ENCODE peak calls at places on chromosomes 11 and 22, in seven cellular contexts. One of them, this sample, is unnamed.

GRCh38 chr11:26847459-26847858 is 125.6 kb upstream of the SLC5A12 start:
- DNase-seq in GM12865: no peak
- DNase-seq in CD8-positive, alpha-beta T cell: no peak
- DNase-seq in upper lobe of left lung: no peak
- DNase-seq in pancreas: no peak
- DNase-seq in tibial artery: peak; percentile 84
- DNase-seq in fibroblast of mammary gland: peak; percentile 62
- DNase-seq in this sample: no peak

GRCh38 chr22:22536916-22537315 is 16.8 kb upstream of the ZNF280A start:
- DNase-seq in GM12865: no peak
- DNase-seq in CD8-positive, alpha-beta T cell: no peak
- DNase-seq in upper lobe of left lung: no peak
- DNase-seq in pancreas: no peak
- DNase-seq in tibial artery: no peak
- DNase-seq in fibroblast of mammary gland: no peak
- DNase-seq in this sample: no peak

GRCh38 chr11:19827399-19828135 is 114.9 kb downstream of the NAV2 start:
- DNase-seq in GM12865: no peak
- DNase-seq in CD8-positive, alpha-beta T cell: no peak
- DNase-seq in upper lobe of left lung: no peak
- DNase-seq in pancreas: no peak
- DNase-seq in tibial artery: no peak
- DNase-seq in fibroblast of mammary gland: peak; percentile 28
- DNase-seq in this sample: no peak

GRCh38 chr11:3191586-3192324 is 26.6 kb upstream of the OSBPL5 start:
- DNase-seq in GM12865: no peak
- DNase-seq in CD8-positive, alpha-beta T cell: no peak
- DNase-seq in upper lobe of left lung: no peak
- DNase-seq in pancreas: no peak
- DNase-seq in tibial artery: no peak
- DNase-seq in fibroblast of mammary gland: no peak
- DNase-seq in this sample: no peak

GRCh38 chr22:36386900-36387663 is 685 bp downstream of the MYH9 start:
- DNase-seq in GM12865: peak; percentile 78
- DNase-seq in CD8-positive, alpha-beta T cell: no peak
- DNase-seq in upper lobe of left lung: peak; percentile 86
- DNase-seq in pancreas: peak; percentile 71
- DNase-seq in tibial artery: peak; percentile 67
- DNase-seq in fibroblast of mammary gland: no peak
- DNase-seq in this sample: no peak

GRCh38 chr11:19951558-19952083 is 208.7 kb downstream of the DBX1 start:
- DNase-seq in GM12865: peak; percentile 75
- DNase-seq in CD8-positive, alpha-beta T cell: no peak
- DNase-seq in upper lobe of left lung: no peak
- DNase-seq in pancreas: no peak
- DNase-seq in tibial artery: no peak
- DNase-seq in fibroblast of mammary gland: peak; percentile 67
- DNase-seq in this sample: peak; percentile 42

GRCh38 chr11:93322207-93322606 is 8.3 kb upstream of the DEUP1 start:
- DNase-seq in GM12865: no peak
- DNase-seq in CD8-positive, alpha-beta T cell: no peak
- DNase-seq in upper lobe of left lung: no peak
- DNase-seq in pancreas: no peak
- DNase-seq in tibial artery: no peak
- DNase-seq in fibroblast of mammary gland: no peak
- DNase-seq in this sample: no peak

GRCh38 chr11:1157645-1158591 is at the start of gene MUC5AC:
- DNase-seq in GM12865: no peak
- DNase-seq in CD8-positive, alpha-beta T cell: no peak
- DNase-seq in upper lobe of left lung: peak; percentile 14
- DNase-seq in pancreas: peak; percentile 10
- DNase-seq in tibial artery: no peak
- DNase-seq in fibroblast of mammary gland: no peak
- DNase-seq in this sample: no peak

GRCh38 chr11:131904756-131905155 is 534.3 kb downstream of the NTM start:
- DNase-seq in GM12865: no peak
- DNase-seq in CD8-positive, alpha-beta T cell: no peak
- DNase-seq in upper lobe of left lung: no peak
- DNase-seq in pancreas: no peak
- DNase-seq in tibial artery: no peak
- DNase-seq in fibroblast of mammary gland: no peak
- DNase-seq in this sample: no peak

GRCh38 chr11:122071680-122072321 is 44.2 kb downstream of the BLID start:
- DNase-seq in GM12865: no peak
- DNase-seq in CD8-positive, alpha-beta T cell: no peak
- DNase-seq in upper lobe of left lung: no peak
- DNase-seq in pancreas: no peak
- DNase-seq in tibial artery: no peak
- DNase-seq in fibroblast of mammary gland: no peak
- DNase-seq in this sample: no peak

GRCh38 chr11:120863359-120863758 is 160.5 kb upstream of the TBCEL start:
- DNase-seq in GM12865: no peak
- DNase-seq in CD8-positive, alpha-beta T cell: no peak
- DNase-seq in upper lobe of left lung: no peak
- DNase-seq in pancreas: no peak
- DNase-seq in tibial artery: no peak
- DNase-seq in fibroblast of mammary gland: peak; percentile 50
- DNase-seq in this sample: no peak

GRCh38 chr11:32881286-32881685 is 11.3 kb upstream of the QSER1 start:
- DNase-seq in GM12865: no peak
- DNase-seq in CD8-positive, alpha-beta T cell: no peak
- DNase-seq in upper lobe of left lung: no peak
- DNase-seq in pancreas: no peak
- DNase-seq in tibial artery: no peak
- DNase-seq in fibroblast of mammary gland: peak; percentile 55
- DNase-seq in this sample: no peak

GRCh38 chr22:36330655-36331305 is 57.0 kb downstream of the MYH9 start:
- DNase-seq in GM12865: peak; percentile 26
- DNase-seq in CD8-positive, alpha-beta T cell: no peak
- DNase-seq in upper lobe of left lung: no peak
- DNase-seq in pancreas: no peak
- DNase-seq in tibial artery: no peak
- DNase-seq in fibroblast of mammary gland: peak; percentile 62
- DNase-seq in this sample: no peak

GRCh38 chr11:127653071-127653470 is 652.5 kb upstream of the KIRREL3 start:
- DNase-seq in GM12865: no peak
- DNase-seq in CD8-positive, alpha-beta T cell: no peak
- DNase-seq in upper lobe of left lung: no peak
- DNase-seq in pancreas: no peak
- DNase-seq in tibial artery: no peak
- DNase-seq in fibroblast of mammary gland: no peak
- DNase-seq in this sample: no peak

GRCh38 chr11:126363706-126364245 is 8.3 kb downstream of the ST3GAL4 start:
- DNase-seq in GM12865: no peak
- DNase-seq in CD8-positive, alpha-beta T cell: no peak
- DNase-seq in upper lobe of left lung: no peak
- DNase-seq in pancreas: no peak
- DNase-seq in tibial artery: no peak
- DNase-seq in fibroblast of mammary gland: no peak
- DNase-seq in this sample: no peak

GRCh38 chr22:48889887-48890692 is 937.6 kb downstream of the BRD1 start:
- DNase-seq in GM12865: no peak
- DNase-seq in CD8-positive, alpha-beta T cell: no peak
- DNase-seq in upper lobe of left lung: peak; percentile 14
- DNase-seq in pancreas: no peak
- DNase-seq in tibial artery: no peak
- DNase-seq in fibroblast of mammary gland: no peak
- DNase-seq in this sample: no peak

GRCh38 chr11:18650859-18651557 is 16.9 kb upstream of the SPTY2D1 start:
- DNase-seq in GM12865: peak; percentile 88
- DNase-seq in CD8-positive, alpha-beta T cell: no peak
- DNase-seq in upper lobe of left lung: peak; percentile 58
- DNase-seq in pancreas: peak; percentile 46
- DNase-seq in tibial artery: peak; percentile 23
- DNase-seq in fibroblast of mammary gland: peak; percentile 76
- DNase-seq in this sample: peak; percentile 72

GRCh38 chr11:61041755-61042518 is 60.4 kb upstream of the CD5 start:
- DNase-seq in GM12865: peak; percentile 92
- DNase-seq in CD8-positive, alpha-beta T cell: peak; percentile 78
- DNase-seq in upper lobe of left lung: peak; percentile 37
- DNase-seq in pancreas: no peak
- DNase-seq in tibial artery: no peak
- DNase-seq in fibroblast of mammary gland: no peak
- DNase-seq in this sample: peak; percentile 82

DNA sequence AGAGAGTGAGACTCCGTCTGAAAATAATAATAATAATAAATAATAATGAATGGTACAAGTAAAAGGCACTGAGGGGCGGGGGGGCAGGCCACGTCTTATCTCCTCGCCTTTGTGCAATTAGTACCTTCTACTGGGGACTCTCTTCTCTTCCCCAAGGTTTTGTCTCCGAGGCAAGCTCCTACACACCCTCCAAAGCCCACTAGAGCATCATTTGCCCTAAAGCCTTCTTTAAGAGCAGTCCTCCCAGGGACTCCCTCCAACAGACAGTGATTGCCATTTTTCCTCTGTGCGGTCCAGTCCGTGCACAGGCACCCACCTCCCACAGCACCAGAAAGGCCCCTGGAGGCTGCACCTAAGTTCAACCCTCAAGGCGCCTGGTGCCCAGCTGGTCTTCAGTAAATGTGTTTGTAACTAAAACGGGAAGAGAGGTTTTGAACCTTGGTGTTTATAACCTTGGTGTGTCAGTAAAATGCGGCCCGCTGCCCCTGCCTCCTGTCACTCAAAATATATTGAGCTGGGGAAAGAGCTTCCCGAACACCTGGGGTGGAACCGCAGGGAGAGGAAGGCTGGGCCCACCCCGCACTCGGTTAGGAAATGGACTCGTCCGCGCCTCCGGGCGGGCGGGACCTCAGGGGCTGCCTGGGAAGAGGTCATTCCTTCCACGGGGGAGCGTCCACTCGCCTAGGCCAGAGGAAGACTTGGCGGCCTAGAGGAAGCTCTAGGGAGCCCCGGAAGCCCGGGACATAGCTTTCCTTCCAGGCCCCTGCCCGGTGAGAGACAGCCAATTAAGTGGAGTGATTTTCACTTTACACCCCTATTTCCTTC is 4.7 kb upstream of the KDELR3 start:
- DNase-seq in GM12865: no peak
- DNase-seq in CD8-positive, alpha-beta T cell: no peak
- DNase-seq in upper lobe of left lung: no peak
- DNase-seq in pancreas: no peak
- DNase-seq in tibial artery: no peak
- DNase-seq in fibroblast of mammary gland: no peak
- DNase-seq in this sample: no peak
- H3K4me3 ChIP-seq in GM12865: no peak overlapping the region
- H3K4me3 ChIP-seq in CD8-positive, alpha-beta T cell: no peak overlapping the region
- H3K4me3 ChIP-seq in upper lobe of left lung: no peak overlapping the region
- H3K4me3 ChIP-seq in pancreas: no peak overlapping the region
- H3K4me3 ChIP-seq in tibial artery: no peak overlapping the region
- H3K4me3 ChIP-seq in fibroblast of mammary gland: no peak overlapping the region
- H3K4me3 ChIP-seq in this sample: no peak overlapping the region

GRCh38 chr22:46513908-46514550 is 23.4 kb downstream of the CELSR1 start:
- DNase-seq in GM12865: peak; percentile 54
- DNase-seq in CD8-positive, alpha-beta T cell: no peak
- DNase-seq in upper lobe of left lung: no peak
- DNase-seq in pancreas: no peak
- DNase-seq in tibial artery: no peak
- DNase-seq in fibroblast of mammary gland: no peak
- DNase-seq in this sample: no peak

GRCh38 chr22:46514592-46515207 is 22.7 kb downstream of the CELSR1 start:
- DNase-seq in GM12865: no peak
- DNase-seq in CD8-positive, alpha-beta T cell: no peak
- DNase-seq in upper lobe of left lung: no peak
- DNase-seq in pancreas: no peak
- DNase-seq in tibial artery: no peak
- DNase-seq in fibroblast of mammary gland: peak; percentile 20
- DNase-seq in this sample: no peak

GRCh38 chr22:46511391-46512370 is 25.7 kb downstream of the CELSR1 start:
- DNase-seq in GM12865: no peak
- DNase-seq in CD8-positive, alpha-beta T cell: no peak
- DNase-seq in upper lobe of left lung: no peak
- DNase-seq in pancreas: no peak
- DNase-seq in tibial artery: no peak
- DNase-seq in fibroblast of mammary gland: peak; percentile 31
- DNase-seq in this sample: no peak

GRCh38 chr22:46515208-46516111 is 22.0 kb downstream of the CELSR1 start:
- DNase-seq in GM12865: no peak
- DNase-seq in CD8-positive, alpha-beta T cell: no peak
- DNase-seq in upper lobe of left lung: no peak
- DNase-seq in pancreas: no peak
- DNase-seq in tibial artery: no peak
- DNase-seq in fibroblast of mammary gland: no peak
- DNase-seq in this sample: no peak

GRCh38 chr22:46512683-46513082 is 24.7 kb downstream of the CELSR1 start:
- DNase-seq in GM12865: no peak
- DNase-seq in CD8-positive, alpha-beta T cell: no peak
- DNase-seq in upper lobe of left lung: no peak
- DNase-seq in pancreas: no peak
- DNase-seq in tibial artery: no peak
- DNase-seq in fibroblast of mammary gland: no peak
- DNase-seq in this sample: no peak
- TF ChIP-seq CTCF in GM12865: no peak
- TF ChIP-seq CTCF in CD8-positive, alpha-beta T cell: no peak
- TF ChIP-seq CTCF in upper lobe of left lung: no peak
- TF ChIP-seq CTCF in pancreas: no peak
- TF ChIP-seq CTCF in tibial artery: no peak
- TF ChIP-seq CTCF in fibroblast of mammary gland: no peak
- TF ChIP-seq CTCF in this sample: no peak

GRCh38 chr11:68750197-68750987 is 928 bp downstream of the TESMIN start:
- DNase-seq in GM12865: no peak
- DNase-seq in CD8-positive, alpha-beta T cell: peak; percentile 9
- DNase-seq in upper lobe of left lung: peak; percentile 30
- DNase-seq in pancreas: peak; percentile 35
- DNase-seq in tibial artery: peak; percentile 24
- DNase-seq in fibroblast of mammary gland: no peak
- DNase-seq in this sample: no peak
- H3K4me3 ChIP-seq in GM12865: no peak overlapping the region
- H3K4me3 ChIP-seq in CD8-positive, alpha-beta T cell: no peak overlapping the region
- H3K4me3 ChIP-seq in upper lobe of left lung: peak overlapping the region; percentile 62
- H3K4me3 ChIP-seq in pancreas: no peak overlapping the region
- H3K4me3 ChIP-seq in tibial artery: peak overlapping the region; percentile 38
- H3K4me3 ChIP-seq in fibroblast of mammary gland: no peak overlapping the region
- H3K4me3 ChIP-seq in this sample: no peak overlapping the region

GRCh38 chr11:14905104-14906033 is 13.3 kb upstream of the CYP2R1 start:
- DNase-seq in GM12865: peak; percentile 90
- DNase-seq in CD8-positive, alpha-beta T cell: peak; percentile 60
- DNase-seq in upper lobe of left lung: peak; percentile 71
- DNase-seq in pancreas: peak; percentile 77
- DNase-seq in tibial artery: peak; percentile 25
- DNase-seq in fibroblast of mammary gland: peak; percentile 23
- DNase-seq in this sample: peak; percentile 44

GRCh38 chr11:14904745-14905103 is 12.7 kb upstream of the CYP2R1 start:
- DNase-seq in GM12865: peak; percentile 83
- DNase-seq in CD8-positive, alpha-beta T cell: peak; percentile 74
- DNase-seq in upper lobe of left lung: peak; percentile 83
- DNase-seq in pancreas: peak; percentile 86
- DNase-seq in tibial artery: peak; percentile 64
- DNase-seq in fibroblast of mammary gland: peak; percentile 57
- DNase-seq in this sample: no peak

GRCh38 chr11:14906614-14907392 is 14.8 kb upstream of the CYP2R1 start:
- DNase-seq in GM12865: peak; percentile 30
- DNase-seq in CD8-positive, alpha-beta T cell: no peak
- DNase-seq in upper lobe of left lung: no peak
- DNase-seq in pancreas: no peak
- DNase-seq in tibial artery: no peak
- DNase-seq in fibroblast of mammary gland: no peak
- DNase-seq in this sample: no peak

GRCh38 chr11:14908214-14908880 is 16.3 kb upstream of the CYP2R1 start:
- DNase-seq in GM12865: peak; percentile 65
- DNase-seq in CD8-positive, alpha-beta T cell: no peak
- DNase-seq in upper lobe of left lung: peak; percentile 31
- DNase-seq in pancreas: no peak
- DNase-seq in tibial artery: no peak
- DNase-seq in fibroblast of mammary gland: peak; percentile 47
- DNase-seq in this sample: no peak

GRCh38 chr11:14907411-14908213 is 15.6 kb upstream of the CYP2R1 start:
- DNase-seq in GM12865: peak; percentile 80
- DNase-seq in CD8-positive, alpha-beta T cell: peak; percentile 74
- DNase-seq in upper lobe of left lung: peak; percentile 87
- DNase-seq in pancreas: peak; percentile 78
- DNase-seq in tibial artery: peak; percentile 78
- DNase-seq in fibroblast of mammary gland: peak; percentile 43
- DNase-seq in this sample: no peak
- TF ChIP-seq CTCF in GM12865: peak; percentile 84
- TF ChIP-seq CTCF in CD8-positive, alpha-beta T cell: peak; percentile 82
- TF ChIP-seq CTCF in upper lobe of left lung: peak; percentile 86
- TF ChIP-seq CTCF in pancreas: peak; percentile 72
- TF ChIP-seq CTCF in tibial artery: peak; percentile 61
- TF ChIP-seq CTCF in fibroblast of mammary gland: peak; percentile 74
- TF ChIP-seq CTCF in this sample: peak; percentile 93

This sample was measured in GM12864.